ENCODE peak calls at places on chromosome 16, in eight cellular contexts. O is CD4-positive, alpha-beta T cell; K is GM13976; T is A549; D is CD4-positive, alpha-beta memory T cell; L is activated T-cell treated with anti-CD3 and anti-CD28 coated beads for 48 hours; I is naive thymus-derived CD8-positive, alpha-beta T cell; Y is NCI-H187. J is an unnamed sample.

GRCh38 chr16:1535391-1536291 is 2.2 kb downstream of the TMEM204 start:
- DNase-seq in O (no peak), K (no peak), T (no peak), D (peak; percentile 56), L (peak; percentile 25), I (peak; percentile 30), Y (no peak), J (no peak)

GRCh38 chr16:19291459-19291858 is 5.9 kb downstream of the CLEC19A start:
- DNase-seq in O (no peak), K (no peak), T (peak; percentile 60), D (no peak), L (no peak), I (no peak), Y (no peak), J (peak; percentile 7)

GRCh38 chr16:35207059-35207999 is 1747.9 kb downstream of the TP53TG3F start:
- DNase-seq in O (no peak), K (no peak), T (no peak), D (no peak), L (no peak), I (no peak), Y (no peak), J (no peak)

GRCh38 chr16:17273142-17273561 is 197.6 kb downstream of the XYLT1 start:
- DNase-seq in O (no peak), K (peak; percentile 67), T (peak; percentile 48), D (no peak), L (no peak), I (no peak), Y (no peak), J (peak; percentile 83)

GRCh38 chr16:86073763-86074493 is 175.0 kb downstream of the IRF8 start:
- DNase-seq in O (no peak), K (no peak), T (no peak), D (no peak), L (no peak), I (no peak), Y (no peak), J (no peak)

GRCh38 chr16:69830534-69831211 is 68.5 kb downstream of the WWP2 start:
- DNase-seq in O (no peak), K (no peak), T (peak; percentile 50), D (no peak), L (no peak), I (no peak), Y (no peak), J (no peak)

GRCh38 chr16:51402239-51402638 is 251.2 kb upstream of the SALL1 start:
- DNase-seq in O (no peak), K (no peak), T (no peak), D (no peak), L (no peak), I (no peak), Y (no peak), J (no peak)

GRCh38 chr16:58842156-58842555 is 108.0 kb upstream of the GOT2 start:
- DNase-seq in O (no peak), K (no peak), T (no peak), D (no peak), L (no peak), I (no peak), Y (no peak), J (no peak)

GRCh38 chr16:13099822-13100221 is 198.4 kb downstream of the SHISA9 start:
- DNase-seq in O (no peak), K (no peak), T (no peak), D (no peak), L (no peak), I (no peak), Y (no peak), J (no peak)

GRCh38 chr16:67884684-67885083 is at the start of gene NRN1L:
- DNase-seq in O (no peak), K (no peak), T (no peak), D (no peak), L (no peak), I (no peak), Y (peak; percentile 32), J (no peak)

GRCh38 chr16:57261806-57262205 is 16.7 kb downstream of the ARL2BP start:
- DNase-seq in O (no peak), K (no peak), T (no peak), D (no peak), L (no peak), I (no peak), Y (no peak), J (no peak)

GRCh38 chr16:10876799-10877341 is at the start of gene CIITA:
- DNase-seq in O (no peak), K (peak; percentile 84), T (no peak), D (peak; percentile 64), L (peak; percentile 48), I (peak; percentile 25), Y (no peak), J (peak; percentile 39)